ENCODE peak calls at places on chromosomes 1 and 21, in four cellular contexts. A is 8988T, S is right cardiac atrium, U is left lung. H is an unnamed sample.

GRCh38 chr1:10389271-10389973 is 9.4 kb upstream of the PGD start:
- DNase-seq in A (no peak), S (no peak), U (no peak), H (no peak)

GRCh38 chr21:46636550-46637289 is 1.2 kb downstream of the PRMT2 start:
- DNase-seq in A (no peak), S (no peak), U (no peak), H (no peak)

GRCh38 chr1:150661156-150661555 is 31.7 kb upstream of the ENSA start:
- DNase-seq in A (no peak), S (no peak), U (no peak), H (no peak)

GRCh38 chr1:244048566-244049141 is 2.4 kb upstream of the ZBTB18 start:
- DNase-seq in A (no peak), S (no peak), U (no peak), H (no peak)

GRCh38 chr1:208298593-208299233 is 54.5 kb upstream of the PLXNA2 start:
- DNase-seq in A (no peak), S (peak; percentile 46), U (peak; percentile 70), H (no peak)

GRCh38 chr1:197269053-197269452 is 1.0 kb downstream of the CRB1 start:
- DNase-seq in A (no peak), S (no peak), U (no peak), H (no peak)

GRCh38 chr1:64515427-64515826 is 45.5 kb downstream of the CACHD1 start:
- DNase-seq in A (no peak), S (peak; percentile 61), U (peak; percentile 49), H (peak; percentile 38)

GRCh38 chr21:42583150-42583991 is 69.7 kb downstream of the SLC37A1 start:
- DNase-seq in A (no peak), S (no peak), U (peak; percentile 25), H (no peak)

GRCh38 chr1:46555826-46556619 is 4.6 kb upstream of the KNCN start:
- DNase-seq in A (no peak), S (no peak), U (no peak), H (no peak)

GRCh38 chr1:159000627-159001026 is 9.1 kb upstream of the IFI16 start:
- DNase-seq in A (no peak), S (peak; percentile 89), U (peak; percentile 78), H (peak; percentile 77)

GRCh38 chr1:48000883-48001282 is 3.7 kb upstream of the TRABD2B start:
- DNase-seq in A (no peak), S (no peak), U (no peak), H (no peak)

GRCh38 chr1:103162360-103162759 is 54.0 kb upstream of the COL11A1 start:
- DNase-seq in A (no peak), S (no peak), U (no peak), H (no peak)

GRCh38 chr1:162689745-162690671 is 57.7 kb downstream of the DDR2 start:
- DNase-seq in A (no peak), S (peak; percentile 42), U (no peak), H (peak; percentile 50)

GRCh38 chr1:248793592-248793991 is 32.1 kb downstream of the SH3BP5L start:
- DNase-seq in A (no peak), S (no peak), U (no peak), H (no peak)

GRCh38 chr1:22850681-22851080 is 122.0 kb downstream of the LACTBL1 start:
- DNase-seq in A (no peak), S (peak; percentile 44), U (peak; percentile 69), H (peak; percentile 72)

GRCh38 chr1:21647431-21648373 is 21.5 kb downstream of the RAP1GAP start:
- DNase-seq in A (no peak), S (no peak), U (no peak), H (no peak)

GRCh38 chr1:85447000-85447943 is 17.7 kb downstream of the DDAH1 start:
- DNase-seq in A (no peak), S (no peak), U (no peak), H (no peak)

GRCh38 chr1:29707796-29708195 is 471.5 kb downstream of the PTPRU start:
- DNase-seq in A (no peak), S (no peak), U (no peak), H (no peak)

GRCh38 chr21:43574741-43575465 is 84.4 kb downstream of the HSF2BP start:
- DNase-seq in A (no peak), S (peak; percentile 33), U (peak; percentile 73), H (peak; percentile 68)

GRCh38 chr21:44847261-44848056 is 26.0 kb downstream of the PTTG1IP start:
- DNase-seq in A (no peak), S (no peak), U (peak; percentile 26), H (no peak)

GRCh38 chr1:8378981-8379470 is 61.1 kb downstream of the SLC45A1 start:
- DNase-seq in A (no peak), S (no peak), U (no peak), H (no peak)

GRCh38 chr1:117092594-117092993 is 29.0 kb downstream of the TRIM45 start:
- DNase-seq in A (no peak), S (no peak), U (no peak), H (no peak)

GRCh38 chr1:27011058-27011764 is 1.4 kb downstream of the TENT5B start:
- DNase-seq in A (peak; percentile 94), S (no peak), U (peak; percentile 81), H (no peak)